ENCODE peak calls at places on chromosome 15, in eight cellular contexts. G is right lobe of liver, K is A549, X is adrenal gland, N is uterus, U is stomach, C is transverse colon, Z is IMR-90. W is an unnamed sample.

GRCh38 chr15:26073430-26074333 is 210.6 kb upstream of the ATP10A start:
- DNase-seq in C (no peak), G (no peak), Z (no peak), U (no peak), K (no peak), X (no peak), N (no peak), W (no peak)

GRCh38 chr15:63042879-63043340 is 363 bp downstream of the TPM1 start:
- DNase-seq in Z (no peak), G (no peak), K (peak; percentile 47), X (no peak), U (no peak), N (no peak), C (no peak), W (no peak)

GRCh38 chr15:60773893-60774292 is 295.0 kb upstream of the ICE2 start:
- DNase-seq in Z (peak; percentile 38), K (no peak), C (no peak), G (no peak), X (no peak), N (no peak), U (no peak), W (no peak)

GRCh38 chr15:70447927-70448698 is 315.2 kb downstream of the UACA start:
- DNase-seq in N (no peak), K (no peak), X (peak; percentile 12), G (no peak), U (peak; percentile 50), Z (no peak), C (peak; percentile 30), W (peak; percentile 29)

GRCh38 chr15:74620636-74621545 is 5.3 kb downstream of the CLK3 start:
- DNase-seq in U (peak; percentile 71), C (peak; percentile 78), X (peak; percentile 92), G (peak; percentile 90), Z (peak; percentile 64), N (peak; percentile 36), K (peak; percentile 80), W (peak; percentile 80)

GRCh38 chr15:95860406-95860805 is 470.1 kb upstream of the NR2F2 start:
- DNase-seq in U (no peak), Z (no peak), X (no peak), G (no peak), C (no peak), N (no peak), K (no peak), W (no peak)

GRCh38 chr15:71687902-71688508 is 122.3 kb upstream of the NR2E3 start:
- DNase-seq in U (no peak), K (no peak), G (no peak), N (no peak), Z (peak; percentile 77), C (no peak), X (no peak), W (no peak)

GRCh38 chr15:90388462-90389182 is 580 bp downstream of the IQGAP1 start:
- DNase-seq in C (peak; percentile 73), Z (peak; percentile 41), K (peak; percentile 70), G (peak; percentile 85), N (peak; percentile 70), U (peak; percentile 58), X (peak; percentile 77), W (peak; percentile 74)

GRCh38 chr15:51768018-51768417 is 16.6 kb downstream of the TMOD2 start:
- DNase-seq in U (no peak), X (peak; percentile 25), G (no peak), Z (no peak), K (no peak), N (no peak), C (no peak), W (no peak)

GRCh38 chr15:71444866-71445590 is 329.8 kb downstream of the THSD4 start:
- DNase-seq in K (peak; percentile 79), N (no peak), C (no peak), U (no peak), X (no peak), G (no peak), Z (peak; percentile 82), W (no peak)

GRCh38 chr15:100559330-100559729 is 30.6 kb upstream of the CERS3 start:
- DNase-seq in X (peak; percentile 8), U (peak; percentile 28), C (peak; percentile 21), G (no peak), K (no peak), Z (peak; percentile 81), N (no peak), W (no peak)

GRCh38 chr15:94480289-94480834 is 249.0 kb downstream of the MCTP2 start:
- DNase-seq in G (no peak), X (no peak), K (no peak), U (no peak), Z (no peak), N (no peak), C (no peak), W (no peak)

GRCh38 chr15:96307856-96308394 is 22.6 kb upstream of the NR2F2 start:
- DNase-seq in K (no peak), X (no peak), N (no peak), C (no peak), Z (no peak), G (no peak), U (no peak), W (no peak)

GRCh38 chr15:33735143-33735542 is 233.2 kb upstream of the CHRM5 start:
- DNase-seq in N (no peak), C (no peak), X (no peak), G (no peak), K (no peak), Z (no peak), U (no peak), W (no peak)

GRCh38 chr15:58755956-58756355 is 6.4 kb upstream of the ADAM10 start:
- DNase-seq in X (no peak), K (no peak), Z (no peak), G (no peak), C (no peak), U (no peak), N (no peak), W (no peak)

GRCh38 chr15:70826634-70827033 is 27.3 kb downstream of the LARP6 start:
- DNase-seq in X (no peak), G (no peak), U (no peak), Z (peak; percentile 74), K (peak; percentile 58), C (peak; percentile 24), N (no peak), W (peak; percentile 50)

GRCh38 chr15:62035256-62035908 is 24.9 kb downstream of the VPS13C start:
- DNase-seq in X (no peak), N (no peak), U (no peak), K (no peak), G (no peak), C (no peak), Z (peak; percentile 75), W (no peak)

GRCh38 chr15:30924353-30924752 is 20.6 kb downstream of the FAN1 start:
- DNase-seq in U (no peak), K (no peak), G (no peak), Z (peak; percentile 73), X (no peak), C (no peak), N (no peak), W (no peak)

GRCh38 chr15:30927148-30927761 is 23.5 kb downstream of the FAN1 start:
- DNase-seq in N (no peak), C (no peak), U (no peak), Z (no peak), X (no peak), K (no peak), G (no peak), W (no peak)

GRCh38 chr15:30926161-30926560 is 22.4 kb downstream of the FAN1 start:
- DNase-seq in U (no peak), K (no peak), Z (no peak), X (no peak), G (no peak), C (no peak), N (no peak), W (no peak)

GRCh38 chr15:30923429-30923828 is 19.7 kb downstream of the FAN1 start:
- DNase-seq in U (peak; percentile 50), G (no peak), C (no peak), K (no peak), Z (no peak), N (no peak), X (no peak), W (no peak)

GRCh38 chr15:30925686-30926085 is 22.0 kb downstream of the FAN1 start:
- DNase-seq in N (no peak), Z (no peak), U (no peak), X (no peak), C (no peak), G (no peak), K (no peak), W (no peak)
- H3K4me1 ChIP-seq in N (no peaks in the 10 kb centered on the region), Z (peaks cover 26% of the 10 kb centered on the region), U (peaks cover 16% of the 10 kb centered on the region), X (no peaks in the 10 kb centered on the region), C (peaks cover 6% of the 10 kb centered on the region), G (no peaks in the 10 kb centered on the region), K (no peaks in the 10 kb centered on the region), W (peaks cover 6% of the 10 kb centered on the region)

GRCh38 chr15:66774001-66774814 is 72.2 kb downstream of the SMAD6 start:
- DNase-seq in C (peak; percentile 91), U (peak; percentile 92), X (peak; percentile 82), G (peak; percentile 84), N (peak; percentile 88), K (peak; percentile 98), Z (peak; percentile 64), W (peak; percentile 87)
- TF ChIP-seq POLR2A in C (no peak), U (no peak), X (no peak), G (no peak), N (peak; percentile 15), K (no peak), Z (no peak), W (no peak)

GRCh38 chr15:65337436-65338070 is 33.1 kb downstream of the RNU5B-1 start:
- DNase-seq in Z (no peak), G (peak; percentile 38), C (no peak), U (no peak), N (no peak), K (no peak), X (no peak), W (no peak)

GRCh38 chr15:65335278-65336055 is 31.0 kb downstream of the RNU5B-1 start:
- DNase-seq in Z (no peak), K (no peak), X (no peak), C (no peak), G (peak; percentile 33), N (no peak), U (no peak), W (no peak)

GRCh38 chr15:65336767-65337435 is 32.4 kb downstream of the RNU5B-1 start:
- DNase-seq in N (no peak), X (no peak), U (no peak), C (no peak), G (peak; percentile 33), Z (no peak), K (no peak), W (no peak)

GRCh38 chr15:65334586-65335231 is 30.2 kb downstream of the RNU5B-1 start:
- DNase-seq in Z (no peak), X (no peak), U (no peak), N (no peak), C (no peak), K (no peak), G (no peak), W (no peak)

GRCh38 chr15:65336369-65336766 is 31.9 kb downstream of the RNU5B-1 start:
- DNase-seq in C (no peak), G (peak; percentile 18), Z (no peak), K (no peak), X (no peak), U (no peak), N (no peak), W (no peak)
- H3K27ac ChIP-seq in C (no peak overlapping the region), G (no peak overlapping the region), Z (no peak overlapping the region), K (no peak overlapping the region), X (no peak overlapping the region), U (no peak overlapping the region), N (no peak overlapping the region), W (no peak overlapping the region)

DNA sequence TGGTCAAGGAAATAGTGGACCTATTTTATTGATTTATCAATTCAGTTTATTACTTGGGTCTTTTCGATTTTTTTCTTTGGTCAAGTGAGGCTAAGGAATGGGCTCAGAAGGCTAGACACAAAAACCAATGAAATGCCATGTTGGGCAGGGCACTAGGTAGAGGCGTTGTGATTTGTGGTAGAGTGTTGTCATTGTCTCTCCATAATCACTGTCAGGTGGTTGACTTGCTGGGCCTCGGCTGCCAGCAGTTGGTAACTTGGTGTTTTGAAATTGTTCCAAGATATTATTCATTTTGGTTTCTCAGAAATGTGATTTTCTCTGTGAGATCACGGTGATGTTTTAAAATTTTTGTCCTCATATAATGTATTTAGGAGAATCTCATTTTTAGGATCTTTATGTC is 173.6 kb downstream of the KLHL25 start:
- DNase-seq in G (no peak), C (no peak), X (peak; percentile 60), Z (no peak), K (no peak), N (no peak), U (no peak), W (no peak)
- H3K4me1 ChIP-seq in G (no peaks in the 10 kb centered on the region), C (peaks cover 39% of the 10 kb centered on the region), X (peaks cover 39% of the 10 kb centered on the region), Z (peaks cover 30% of the 10 kb centered on the region), K (peaks cover 49% of the 10 kb centered on the region), N (no peaks in the 10 kb centered on the region), U (peaks cover 66% of the 10 kb centered on the region), W (peaks cover 97% of the 10 kb centered on the region)

W was measured in heart left ventricle.